ENCODE peak calls at places on chromosome 2, in four cellular contexts. G is MM.1S, D is lung, I is breast epithelium. Q is an unnamed sample.

GRCh38 chr2:101869527-101869926 is 122.2 kb upstream of the IL1R2 start:
- DNase-seq in D (no peak), G (no peak), I (no peak), Q (no peak)

GRCh38 chr2:128444816-128445532 is 126.3 kb upstream of the HS6ST1 start:
- DNase-seq in D (peak), G (no peak), I (no peak), Q (no peak)

GRCh38 chr2:208001924-208002323 is 23.4 kb downstream of the PLEKHM3 start:
- DNase-seq in D (no peak), I (no peak), G (no peak), Q (no peak)

GRCh38 chr2:229408356-229408755 is 137.3 kb upstream of the PID1 start:
- DNase-seq in G (no peak), D (peak), I (no peak), Q (peak)

GRCh38 chr2:9797681-9798556 is 45.4 kb upstream of the TAF1B start:
- DNase-seq in G (no peak), D (no peak), I (peak), Q (peak)

GRCh38 chr2:24972315-24972958 is 682 bp upstream of the DNAJC27 start:
- DNase-seq in G (peak), I (no peak), D (no peak), Q (peak)

GRCh38 chr2:6645672-6646071 is 220.0 kb downstream of the CMPK2 start:
- DNase-seq in G (no peak), D (no peak), I (no peak), Q (no peak)

GRCh38 chr2:207008105-207008990 is 69.0 kb downstream of the CPO start:
- DNase-seq in I (no peak), G (peak), D (no peak), Q (no peak)

GRCh38 chr2:25168256-25169072 is at the start of gene POMC:
- DNase-seq in I (no peak), D (no peak), G (no peak), Q (no peak)

GRCh38 chr2:134301099-134301970 is 47.5 kb downstream of the MGAT5 start:
- DNase-seq in D (no peak), I (no peak), G (no peak), Q (no peak)

GRCh38 chr2:149330127-149331022 is at the start of gene LYPD6:
- DNase-seq in G (peak), I (peak), D (peak), Q (peak)

GRCh38 chr2:28088970-28089369 is 198.4 kb downstream of the BABAM2 start:
- DNase-seq in G (no peak), I (no peak), D (no peak), Q (no peak)

GRCh38 chr2:221422516-221423211 is 149.4 kb downstream of the EPHA4 start:
- DNase-seq in G (no peak), I (no peak), D (no peak), Q (no peak)

GRCh38 chr2:135819211-135819610 is 17.8 kb downstream of the LCT start:
- DNase-seq in G (no peak), I (no peak), D (no peak), Q (no peak)

GRCh38 chr2:228180126-228181097 is 1.1 kb downstream of the SPHKAP start:
- DNase-seq in D (no peak), I (no peak), G (no peak), Q (no peak)

GRCh38 chr2:202624133-202624532 is 10.6 kb upstream of the FAM117B start:
- DNase-seq in G (no peak), I (no peak), D (no peak), Q (no peak)

GRCh38 chr2:197092431-197092830 is 165.9 kb upstream of the PGAP1 start:
- DNase-seq in D (no peak), G (no peak), I (no peak), Q (no peak)

GRCh38 chr2:170498559-170498958 is 216.6 kb upstream of the SP5 start:
- DNase-seq in G (no peak), D (no peak), I (no peak), Q (no peak)

GRCh38 chr2:125698280-125698679 is 957.7 kb upstream of the GYPC start:
- DNase-seq in D (no peak), G (no peak), I (no peak), Q (no peak)

DNA sequence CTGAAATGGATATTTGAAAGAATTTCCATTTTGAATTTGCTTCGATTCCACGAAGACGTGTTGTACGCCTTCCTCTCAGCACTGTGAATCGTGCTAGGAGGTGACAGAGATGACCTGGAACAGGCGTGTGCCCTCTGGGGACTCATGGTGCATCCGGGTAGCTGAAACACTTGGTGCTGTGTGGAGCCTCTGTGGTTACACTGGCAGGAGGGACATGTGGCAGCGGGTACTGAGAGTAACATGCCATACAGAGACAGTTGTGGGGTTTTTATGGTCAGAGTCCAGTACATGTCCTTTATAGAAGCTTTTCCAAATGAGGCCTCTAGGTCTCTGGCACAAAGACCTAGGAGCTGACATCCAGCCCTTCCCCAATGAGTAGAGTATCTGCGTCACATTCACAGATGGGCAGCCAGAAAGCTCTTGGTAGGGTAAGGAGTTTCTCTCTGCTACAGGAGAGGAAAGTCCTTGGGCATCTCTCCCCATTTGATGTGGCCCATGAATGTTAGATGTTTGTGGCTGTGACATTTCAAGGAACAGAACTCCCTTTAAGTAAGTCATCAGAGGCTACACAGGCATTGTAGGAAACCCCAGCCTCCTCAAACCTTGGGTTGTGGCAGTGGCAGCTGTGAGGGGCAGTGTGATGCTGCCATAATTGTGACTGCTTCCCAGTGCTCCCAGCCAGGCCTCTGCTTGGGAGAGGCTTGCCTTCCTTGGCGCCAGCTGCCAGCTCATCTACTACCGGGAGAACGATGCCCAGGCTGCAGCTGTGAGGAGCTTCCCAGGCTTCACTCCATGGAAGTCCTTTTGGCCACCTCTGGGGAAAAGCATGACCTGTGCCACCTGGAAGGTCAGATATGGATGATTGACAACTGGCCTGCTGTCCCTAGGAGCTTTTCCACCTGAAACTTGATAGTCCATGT is 80.6 kb downstream of the ACOXL start:
- DNase-seq in G (no peak), I (no peak), D (no peak), Q (no peak)
- H3K27ac ChIP-seq in G (no peak), I (no peak), D (no peak), Q (no peak)

GRCh38 chr2:240143276-240143675 is 2.8 kb upstream of the OTOS start:
- DNase-seq in I (no peak), D (no peak), G (no peak), Q (no peak)
- H3K27ac ChIP-seq in I (no peak), D (no peak), G (no peak), Q (no peak)

GRCh38 chr2:218781691-218782528 is at the start of gene CYP27A1:
- DNase-seq in G (no peak), I (peak), D (peak), Q (peak)

GRCh38 chr2:218780026-218780425 is 1.9 kb upstream of the CYP27A1 start:
- DNase-seq in D (no peak), G (no peak), I (no peak), Q (no peak)

GRCh38 chr2:218782529-218782845 is 540 bp downstream of the CYP27A1 start:
- DNase-seq in I (no peak), G (no peak), D (no peak), Q (no peak)

GRCh38 chr2:218783612-218784169 is 1.7 kb downstream of the CYP27A1 start:
- DNase-seq in I (no peak), D (no peak), G (no peak), Q (no peak)

GRCh38 chr2:218780851-218781690 is 876 bp upstream of the CYP27A1 start:
- DNase-seq in I (no peak), G (no peak), D (no peak), Q (peak)
- H3K27ac ChIP-seq in I (peak), G (no peak), D (peak), Q (peak)

GRCh38 chr2:68837164-68837860 is 33.9 kb downstream of the BMP10 start:
- DNase-seq in D (peak), I (no peak), G (peak), Q (no peak)
- H3K27ac ChIP-seq in D (peak), I (no peak), G (peak), Q (no peak)

GRCh38 chr2:181470815-181471214 is 13.6 kb downstream of the ITGA4 start:
- DNase-seq in I (no peak), G (no peak), D (no peak), Q (no peak)
- H3K27ac ChIP-seq in I (no peak), G (no peak), D (no peak), Q (no peak)